ENCODE peak calls at places on chromosome 22, in eight cellular contexts. E, Z, Q, H, A, W, I and V are unnamed samples.

GRCh38 chr22:32850591-32851517 is 49.3 kb downstream of the TIMP3 start:
- DNase-seq in W (no peak), E (no peak), Z (peak), A (no peak), I (no peak), Q (peak), H (peak), V (no peak)

GRCh38 chr22:23183107-23183698 is 2.9 kb downstream of the BCR start:
- DNase-seq in I (no peak), Q (peak), E (peak), Z (peak), W (no peak), A (no peak), H (peak), V (peak)

GRCh38 chr22:29311468-29312217 is 3.9 kb downstream of the RASL10A start:
- DNase-seq in E (no peak), I (no peak), Z (no peak), A (peak), H (no peak), Q (no peak), W (no peak), V (peak)

GRCh38 chr22:46731246-46732040 is 6.6 kb downstream of the CERK start:
- DNase-seq in I (no peak), A (peak), H (no peak), W (no peak), E (no peak), Q (no peak), Z (peak), V (no peak)

GRCh38 chr22:30392661-30393321 is 4.0 kb upstream of the SEC14L2 start:
- DNase-seq in Q (no peak), E (no peak), I (no peak), H (no peak), Z (no peak), A (no peak), W (peak), V (no peak)

GRCh38 chr22:41830174-41830573 is 2.7 kb upstream of the SREBF2 start:
- DNase-seq in H (no peak), Q (no peak), W (no peak), E (no peak), I (no peak), A (no peak), Z (no peak), V (no peak)

GRCh38 chr22:37496651-37497599 is 10.7 kb upstream of the MFNG start:
- DNase-seq in E (no peak), A (no peak), W (no peak), H (peak), Q (no peak), Z (no peak), I (peak), V (no peak)

GRCh38 chr22:37165940-37166674 is 16.4 kb upstream of the IL2RB start:
- DNase-seq in W (no peak), Q (no peak), E (no peak), Z (no peak), I (no peak), A (no peak), H (no peak), V (peak)

GRCh38 chr22:27754247-27754887 is 47.2 kb downstream of the MN1 start:
- DNase-seq in I (no peak), W (no peak), A (no peak), H (peak), E (no peak), Q (no peak), Z (no peak), V (no peak)

GRCh38 chr22:39318507-39319283 is 728 bp downstream of the RPL3 start:
- DNase-seq in W (no peak), Q (no peak), I (no peak), A (no peak), Z (no peak), H (peak), E (peak), V (no peak)

GRCh38 chr22:32837142-32837541 is 35.6 kb downstream of the TIMP3 start:
- DNase-seq in I (no peak), W (no peak), H (no peak), Q (no peak), A (no peak), Z (no peak), E (no peak), V (no peak)

GRCh38 chr22:23856721-23857605 is 712 bp upstream of the SLC2A11 start:
- DNase-seq in H (peak), E (peak), Z (peak), Q (no peak), I (no peak), W (peak), A (peak), V (no peak)

GRCh38 chr22:41030891-41031290 is 61.5 kb upstream of the EP300 start:
- DNase-seq in I (no peak), A (no peak), Z (no peak), H (peak), E (no peak), W (no peak), Q (no peak), V (no peak)

GRCh38 chr22:29674121-29674520 is 45.7 kb upstream of the CABP7 start:
- DNase-seq in Q (no peak), I (no peak), A (no peak), Z (no peak), W (no peak), E (no peak), H (no peak), V (no peak)

GRCh38 chr22:44546686-44547310 is 48.8 kb upstream of the RTL6 start:
- DNase-seq in A (no peak), I (no peak), Z (no peak), E (no peak), H (no peak), W (no peak), Q (no peak), V (no peak)

GRCh38 chr22:44130076-44130711 is 50.5 kb upstream of the PARVG start:
- DNase-seq in I (no peak), W (no peak), H (peak), A (no peak), Z (no peak), Q (no peak), E (no peak), V (no peak)

GRCh38 chr22:41768420-41768819 is 32.1 kb upstream of the CCDC134 start:
- DNase-seq in E (no peak), I (no peak), Z (no peak), H (peak), Q (no peak), A (no peak), W (peak), V (no peak)

GRCh38 chr22:37309221-37310074 is 27.1 kb downstream of the CYTH4 start:
- DNase-seq in Z (peak), A (no peak), Q (no peak), H (peak), I (no peak), W (peak), E (no peak), V (no peak)

GRCh38 chr22:18095101-18095805 is 15.4 kb upstream of the TUBA8 start:
- DNase-seq in H (no peak), Q (no peak), A (no peak), I (no peak), Z (no peak), E (no peak), W (no peak), V (peak)

GRCh38 chr22:46653596-46653995 is 33.4 kb downstream of the GRAMD4 start:
- DNase-seq in A (no peak), Q (no peak), H (no peak), Z (peak), W (peak), E (no peak), I (no peak), V (no peak)

GRCh38 chr22:23823331-23823791 is 15.4 kb downstream of the DERL3 start:
- DNase-seq in A (no peak), H (no peak), E (no peak), Q (no peak), W (no peak), I (no peak), Z (no peak), V (no peak)

GRCh38 chr22:46330426-46330825 is 5.1 kb upstream of the TRMU start:
- DNase-seq in Q (no peak), Z (no peak), H (no peak), I (no peak), W (no peak), A (no peak), E (no peak), V (no peak)

GRCh38 chr22:30325065-30325720 is 1.5 kb downstream of the TBC1D10A start:
- DNase-seq in I (no peak), E (no peak), Z (peak), A (no peak), Q (peak), W (no peak), H (peak), V (no peak)

GRCh38 chr22:23847310-23847920 is 8.6 kb upstream of the DERL3 start:
- DNase-seq in E (no peak), H (no peak), A (no peak), I (no peak), Q (no peak), W (no peak), Z (no peak), V (no peak)

GRCh38 chr22:30824096-30824495 is 129.4 kb downstream of the OSBP2 start:
- DNase-seq in E (no peak), W (no peak), A (no peak), I (no peak), H (no peak), Z (no peak), Q (no peak), V (no peak)

GRCh38 chr22:27876684-27877083 is 42.4 kb downstream of the PITPNB start:
- DNase-seq in Q (no peak), W (no peak), E (no peak), I (no peak), A (no peak), H (peak), Z (no peak), V (no peak)

GRCh38 chr22:22748297-22748743 is 103.9 kb downstream of the GGTLC2 start:
- DNase-seq in Q (peak), I (no peak), E (peak), H (peak), A (peak), W (peak), Z (peak), V (no peak)

GRCh38 chr22:26888887-26889286 is 231.5 kb downstream of the MIAT start:
- DNase-seq in E (no peak), I (no peak), W (no peak), A (no peak), H (no peak), Z (no peak), Q (no peak), V (no peak)

DNA sequence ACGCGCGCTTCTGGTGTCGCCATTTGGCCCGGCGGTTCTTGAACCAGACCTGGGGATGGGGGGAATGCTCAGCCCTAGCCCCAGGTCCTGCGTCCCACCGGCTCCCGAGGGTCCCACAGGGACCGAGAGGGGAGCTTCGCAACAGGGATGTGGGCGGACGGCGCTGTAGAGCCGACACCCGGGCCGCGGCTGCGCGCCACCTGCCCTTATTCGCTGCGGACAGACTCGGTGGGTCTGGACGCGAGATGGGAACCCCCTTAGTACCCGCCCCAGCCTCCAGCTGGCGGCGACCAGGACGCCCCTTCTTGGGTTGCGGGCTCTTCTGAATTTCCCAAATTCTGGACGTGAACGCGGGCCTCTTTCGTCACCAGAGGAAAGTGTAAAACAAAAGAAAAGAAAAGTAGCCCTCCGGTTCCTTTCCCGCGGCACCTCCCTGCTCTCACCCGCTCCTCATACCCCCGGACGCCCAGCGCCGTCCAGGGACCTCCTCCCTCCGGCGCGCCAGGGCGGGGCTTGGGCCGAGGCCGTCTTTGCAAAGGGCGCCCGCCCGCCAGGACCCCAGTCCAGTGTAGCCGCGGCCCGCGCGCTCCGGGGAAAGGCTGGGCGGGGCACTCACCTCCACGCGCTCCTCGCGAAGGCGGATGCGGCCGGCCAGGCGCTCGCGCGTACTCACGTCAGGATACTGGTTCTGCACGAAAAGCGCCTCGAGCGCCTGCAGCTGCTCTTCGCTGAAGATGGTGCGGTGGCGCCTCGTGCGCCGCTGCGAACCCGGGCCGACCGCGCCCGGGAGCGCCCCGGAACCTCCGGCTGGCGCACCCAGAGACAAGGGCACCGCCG is 827 bp downstream of the GSC2 start:
- DNase-seq in E (no peak), W (no peak), Q (no peak), Z (no peak), H (no peak), A (no peak), I (no peak), V (no peak)
- H3K4me3 ChIP-seq in E (no peak), W (no peak), Q (peak), Z (no peak), H (no peak), A (no peak), I (no peak), V (no peak)

DNA sequence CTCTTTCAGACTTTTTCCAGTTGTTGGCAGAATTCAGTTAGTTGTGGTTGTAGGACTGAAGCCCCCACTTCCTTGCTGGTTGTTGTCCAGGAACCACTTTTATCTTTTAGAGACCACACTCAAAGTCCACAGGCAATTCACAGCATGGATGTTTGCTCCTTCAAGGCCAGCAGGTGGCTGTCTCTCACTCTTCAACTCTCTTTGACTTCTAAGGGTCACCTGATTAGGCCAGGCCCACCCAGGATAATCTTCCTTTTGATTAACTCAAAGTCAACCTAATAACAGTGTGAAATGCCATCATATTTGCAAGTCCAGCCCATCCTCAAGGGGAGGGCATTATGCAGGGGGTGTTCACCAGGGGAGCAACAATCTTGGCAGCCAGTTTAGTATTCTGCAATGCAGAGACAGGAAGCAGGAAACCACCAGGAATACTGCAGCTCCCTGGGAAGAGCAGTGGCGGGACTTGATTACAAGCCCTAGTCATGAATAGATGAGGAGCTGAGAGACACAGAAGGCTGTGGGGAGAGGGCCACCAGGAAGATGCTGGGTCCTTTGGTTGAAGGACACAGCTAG is 52.4 kb downstream of the LRRC74B start:
- DNase-seq in A (no peak), Q (no peak), Z (no peak), W (peak), I (no peak), E (no peak), H (no peak), V (no peak)
- TF ChIP-seq CTCF in A (no peak), Q (no peak), Z (no peak), W (peak), I (peak), E (peak), H (peak), V (no peak)

GRCh38 chr22:16955081-16955480 is 52.9 kb downstream of the GAB4 start:
- DNase-seq in H (no peak), E (no peak), Q (no peak), A (no peak), W (no peak), Z (no peak), I (no peak), V (no peak)

GRCh38 chr22:16956290-16956689 is 51.7 kb downstream of the GAB4 start:
- DNase-seq in Z (no peak), H (no peak), A (no peak), I (no peak), W (no peak), E (no peak), Q (no peak), V (no peak)

GRCh38 chr22:16954060-16954403 is 54.0 kb downstream of the GAB4 start:
- DNase-seq in A (no peak), H (no peak), I (no peak), E (peak), Q (no peak), Z (no peak), W (no peak), V (no peak)

GRCh38 chr22:16957781-16958180 is 50.2 kb downstream of the GAB4 start:
- DNase-seq in I (no peak), W (no peak), Q (no peak), E (no peak), H (no peak), Z (no peak), A (no peak), V (no peak)

GRCh38 chr22:16955678-16956210 is 52.3 kb downstream of the GAB4 start:
- DNase-seq in E (no peak), Z (no peak), W (peak), Q (no peak), I (no peak), A (no peak), H (no peak), V (no peak)
- H3K4me3 ChIP-seq in E (no peak), Z (no peak), W (no peak), Q (no peak), I (no peak), A (no peak), H (no peak), V (no peak)

GRCh38 chr22:50525104-50525958 is at the start of gene SCO2:
- DNase-seq in W (peak), H (peak), Q (peak), Z (peak), I (peak), E (peak), A (peak), V (peak)
- TF ChIP-seq CTCF in W (peak), H (peak), Q (peak), Z (peak), I (peak), E (peak), A (no peak), V (peak)

DNA sequence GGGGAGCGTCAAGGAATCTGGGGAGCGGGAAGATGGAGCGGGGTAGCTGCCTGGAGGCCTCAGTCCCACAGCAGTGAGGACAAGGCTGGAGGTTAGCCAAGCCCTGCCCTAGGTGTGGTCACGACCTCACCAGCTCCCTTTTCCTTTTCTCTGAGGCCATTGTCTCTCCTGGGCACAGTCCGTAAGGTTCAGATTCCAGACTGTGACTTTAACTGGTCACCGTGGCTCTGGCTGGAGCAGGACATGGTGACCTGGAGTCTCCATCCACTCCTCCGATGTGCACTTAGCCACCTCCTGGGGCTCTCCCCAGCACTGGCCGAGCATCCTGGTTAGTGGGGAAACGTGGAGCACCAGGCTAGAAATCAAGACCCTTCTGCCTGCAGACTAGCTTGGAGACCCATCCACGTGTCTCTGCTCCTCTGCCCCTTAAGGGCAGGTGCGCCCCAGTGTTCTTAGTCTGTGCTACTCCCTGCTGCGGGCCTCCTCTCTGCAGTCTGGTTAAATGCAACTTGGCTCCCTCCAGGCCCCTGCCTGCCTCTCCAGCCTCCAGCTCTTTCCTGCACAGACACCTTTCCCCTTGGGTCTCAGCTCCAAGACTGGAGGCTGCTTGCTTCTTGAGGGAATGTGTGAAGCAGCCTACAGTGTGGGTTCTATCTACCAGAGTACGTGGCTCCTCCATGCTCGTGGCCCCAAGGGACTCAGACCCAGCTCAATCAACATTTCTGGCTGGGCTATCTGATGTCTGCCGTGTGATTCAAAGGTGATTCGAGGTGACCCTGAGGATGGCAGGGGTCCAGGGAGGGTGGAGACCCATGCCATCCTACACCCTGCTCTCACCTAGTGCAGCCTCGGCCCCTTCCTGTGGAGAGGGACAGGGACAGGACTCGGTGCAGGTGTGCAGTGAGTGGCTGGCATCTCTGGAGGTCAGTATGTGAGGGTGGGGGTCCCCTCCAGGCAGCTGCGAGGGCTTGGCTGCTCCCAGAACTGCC is 5.2 kb downstream of the SLC25A1 start:
- DNase-seq in W (no peak), E (no peak), Z (peak), A (no peak), I (no peak), H (no peak), Q (no peak), V (no peak)
- H3K4me3 ChIP-seq in W (peak), E (peak), Z (no peak), A (peak), I (peak), H (peak), Q (no peak), V (no peak)

GRCh38 chr22:50473855-50474671 is 772 bp downstream of the SBF1 start:
- DNase-seq in H (peak), W (peak), I (no peak), E (no peak), Q (no peak), A (peak), Z (peak), V (no peak)

GRCh38 chr22:50471197-50471847 is 3.5 kb downstream of the SBF1 start:
- DNase-seq in H (no peak), I (no peak), Z (no peak), W (no peak), E (no peak), A (no peak), Q (no peak), V (peak)

GRCh38 chr22:50474711-50475651 is at the start of gene SBF1:
- DNase-seq in H (peak), W (peak), A (peak), E (peak), Q (peak), Z (peak), I (peak), V (peak)

GRCh38 chr22:50471962-50472361 is 2.9 kb downstream of the SBF1 start:
- DNase-seq in Z (no peak), A (no peak), Q (no peak), H (no peak), I (no peak), W (no peak), E (no peak), V (no peak)

GRCh38 chr22:50473088-50473487 is 1.7 kb downstream of the SBF1 start:
- DNase-seq in H (no peak), W (peak), E (peak), Z (peak), Q (no peak), I (no peak), A (no peak), V (no peak)
- TF ChIP-seq CTCF in H (peak), W (peak), E (peak), Z (no peak), Q (no peak), I (peak), A (no peak), V (no peak)